ENCODE peak calls at places on chromosomes 11 and 22, in seven cellular contexts. O is amniotic stem cell; E is choroid plexus epithelial cell; Q is NCI-H1417 treated with DMSO at 0.1 percent for 48 hours; P is left lung; R is lower leg skin; C is activated naive CD8-positive, alpha-beta T cell treated with anti-CD3 and anti-CD28 coated beads, Interleukin-2, amount 10 ng/mL, durations not matched to agents 7 days and 5 days. M is an unnamed sample.

GRCh38 chr11:124745835-124746620 is 6.0 kb downstream of the VSIG2 start:
- DNase-seq in O (no peak), E (no peak), Q (no peak), P (peak), R (no peak), C (peak), M (no peak)

GRCh38 chr22:50170453-50171318 is at the start of gene PANX2:
- DNase-seq in O (no peak), E (peak), Q (no peak), P (peak), R (no peak), C (peak), M (no peak)

GRCh38 chr11:106524446-106524845 is 447.0 kb downstream of the AASDHPPT start:
- DNase-seq in O (no peak), E (no peak), Q (no peak), P (no peak), R (no peak), C (no peak), M (no peak)

GRCh38 chr11:92453055-92453454 is 228.4 kb downstream of the FAT3 start:
- DNase-seq in O (no peak), E (peak), Q (no peak), P (no peak), R (no peak), C (no peak), M (no peak)

GRCh38 chr11:75767793-75768111 is 826 bp upstream of the DGAT2 start:
- DNase-seq in O (no peak), E (no peak), Q (no peak), P (no peak), R (no peak), C (no peak), M (no peak)

GRCh38 chr11:15106201-15106965 is 8.3 kb upstream of the INSC start:
- DNase-seq in O (peak), E (peak), Q (no peak), P (no peak), R (no peak), C (no peak), M (no peak)

GRCh38 chr11:12319734-12320387 is 57.5 kb upstream of the PARVA start:
- DNase-seq in O (no peak), E (no peak), Q (peak), P (no peak), R (no peak), C (no peak), M (no peak)

GRCh38 chr11:123357990-123358827 is 71.9 kb upstream of the GRAMD1B start:
- DNase-seq in O (no peak), E (peak), Q (peak), P (peak), R (no peak), C (peak), M (no peak)